ENCODE peak calls at places on chromosomes 16 and 17, in eight cellular contexts. One of them, this sample, is unnamed.

GRCh38 chr17:45332505-45332904 is 15.7 kb upstream of the MAP3K14 start:
- DNase-seq in stimulated activated CD8-positive, alpha-beta memory T cell treated with anti-CD3 and anti-CD28 coated beads, Interleukin-2, amount 100 ng/mL, for 1 hour: no peak
- DNase-seq in GM23338: no peak
- DNase-seq in GM19239: no peak
- DNase-seq in fibroblast of lung: no peak
- DNase-seq in posterior cingulate gyrus: peak; percentile 10
- DNase-seq in nephron progenitor cell: no peak
- DNase-seq in neural crest cell: no peak
- DNase-seq in this sample: no peak

GRCh38 chr16:27322858-27323780 is 9.3 kb downstream of the IL4R start:
- DNase-seq in neural crest cell: no peak
- DNase-seq in GM23338: no peak
- DNase-seq in fibroblast of lung: no peak
- DNase-seq in posterior cingulate gyrus: peak; percentile 61
- DNase-seq in GM19239: no peak
- DNase-seq in nephron progenitor cell: no peak
- DNase-seq in stimulated activated CD8-positive, alpha-beta memory T cell treated with anti-CD3 and anti-CD28 coated beads, Interleukin-2, amount 100 ng/mL, for 1 hour: no peak
- DNase-seq in this sample: no peak

GRCh38 chr17:12089809-12090384 is 69.2 kb downstream of the MAP2K4 start:
- DNase-seq in neural crest cell: no peak
- DNase-seq in nephron progenitor cell: no peak
- DNase-seq in stimulated activated CD8-positive, alpha-beta memory T cell treated with anti-CD3 and anti-CD28 coated beads, Interleukin-2, amount 100 ng/mL, for 1 hour: no peak
- DNase-seq in GM19239: no peak
- DNase-seq in GM23338: no peak
- DNase-seq in fibroblast of lung: peak; percentile 70
- DNase-seq in posterior cingulate gyrus: no peak
- DNase-seq in this sample: no peak

GRCh38 chr16:64391009-64391663 is 730.7 kb downstream of the CDH11 start:
- DNase-seq in GM19239: no peak
- DNase-seq in fibroblast of lung: peak; percentile 65
- DNase-seq in neural crest cell: no peak
- DNase-seq in nephron progenitor cell: no peak
- DNase-seq in GM23338: no peak
- DNase-seq in stimulated activated CD8-positive, alpha-beta memory T cell treated with anti-CD3 and anti-CD28 coated beads, Interleukin-2, amount 100 ng/mL, for 1 hour: no peak
- DNase-seq in posterior cingulate gyrus: no peak
- DNase-seq in this sample: peak; percentile 46

GRCh38 chr17:73231363-73231762 is 30.3 kb downstream of the CPSF4L start:
- DNase-seq in GM19239: no peak
- DNase-seq in neural crest cell: no peak
- DNase-seq in nephron progenitor cell: peak; percentile 31
- DNase-seq in stimulated activated CD8-positive, alpha-beta memory T cell treated with anti-CD3 and anti-CD28 coated beads, Interleukin-2, amount 100 ng/mL, for 1 hour: no peak
- DNase-seq in fibroblast of lung: peak; percentile 21
- DNase-seq in GM23338: peak; percentile 42
- DNase-seq in posterior cingulate gyrus: no peak
- DNase-seq in this sample: no peak

GRCh38 chr17:41650794-41651624 is 26.6 kb upstream of the KRT17 start:
- DNase-seq in stimulated activated CD8-positive, alpha-beta memory T cell treated with anti-CD3 and anti-CD28 coated beads, Interleukin-2, amount 100 ng/mL, for 1 hour: no peak
- DNase-seq in posterior cingulate gyrus: no peak
- DNase-seq in GM23338: no peak
- DNase-seq in fibroblast of lung: no peak
- DNase-seq in nephron progenitor cell: no peak
- DNase-seq in neural crest cell: no peak
- DNase-seq in GM19239: no peak
- DNase-seq in this sample: no peak

GRCh38 chr17:7929158-7930029 is at the start of gene KCNAB3:
- DNase-seq in fibroblast of lung: peak; percentile 77
- DNase-seq in neural crest cell: peak; percentile 64
- DNase-seq in posterior cingulate gyrus: peak; percentile 98
- DNase-seq in stimulated activated CD8-positive, alpha-beta memory T cell treated with anti-CD3 and anti-CD28 coated beads, Interleukin-2, amount 100 ng/mL, for 1 hour: no peak
- DNase-seq in nephron progenitor cell: peak; percentile 86
- DNase-seq in GM23338: peak; percentile 93
- DNase-seq in GM19239: no peak
- DNase-seq in this sample: no peak

GRCh38 chr17:66570353-66571195 is 264.3 kb upstream of the CACNG5 start:
- DNase-seq in posterior cingulate gyrus: peak; percentile 86
- DNase-seq in GM23338: no peak
- DNase-seq in nephron progenitor cell: no peak
- DNase-seq in GM19239: no peak
- DNase-seq in stimulated activated CD8-positive, alpha-beta memory T cell treated with anti-CD3 and anti-CD28 coated beads, Interleukin-2, amount 100 ng/mL, for 1 hour: no peak
- DNase-seq in fibroblast of lung: no peak
- DNase-seq in neural crest cell: no peak
- DNase-seq in this sample: no peak

GRCh38 chr17:42230225-42230624 is 35.9 kb upstream of the GHDC start:
- DNase-seq in posterior cingulate gyrus: no peak
- DNase-seq in GM19239: no peak
- DNase-seq in fibroblast of lung: no peak
- DNase-seq in nephron progenitor cell: no peak
- DNase-seq in stimulated activated CD8-positive, alpha-beta memory T cell treated with anti-CD3 and anti-CD28 coated beads, Interleukin-2, amount 100 ng/mL, for 1 hour: no peak
- DNase-seq in neural crest cell: no peak
- DNase-seq in GM23338: no peak
- DNase-seq in this sample: no peak

GRCh38 chr16:56102159-56102798 is 89.0 kb upstream of the GNAO1 start:
- DNase-seq in posterior cingulate gyrus: peak; percentile 90
- DNase-seq in stimulated activated CD8-positive, alpha-beta memory T cell treated with anti-CD3 and anti-CD28 coated beads, Interleukin-2, amount 100 ng/mL, for 1 hour: no peak
- DNase-seq in neural crest cell: no peak
- DNase-seq in GM19239: no peak
- DNase-seq in GM23338: peak; percentile 11
- DNase-seq in nephron progenitor cell: peak; percentile 11
- DNase-seq in fibroblast of lung: no peak
- DNase-seq in this sample: no peak

GRCh38 chr17:73973881-73974409 is 229.5 kb upstream of the RPL38 start:
- DNase-seq in neural crest cell: no peak
- DNase-seq in nephron progenitor cell: no peak
- DNase-seq in GM23338: no peak
- DNase-seq in fibroblast of lung: peak; percentile 14
- DNase-seq in GM19239: no peak
- DNase-seq in stimulated activated CD8-positive, alpha-beta memory T cell treated with anti-CD3 and anti-CD28 coated beads, Interleukin-2, amount 100 ng/mL, for 1 hour: no peak
- DNase-seq in posterior cingulate gyrus: no peak
- DNase-seq in this sample: no peak

GRCh38 chr16:81946206-81946605 is 65.1 kb downstream of the SDR42E1 start:
- DNase-seq in posterior cingulate gyrus: no peak
- DNase-seq in neural crest cell: no peak
- DNase-seq in fibroblast of lung: peak; percentile 68
- DNase-seq in GM23338: no peak
- DNase-seq in nephron progenitor cell: no peak
- DNase-seq in GM19239: no peak
- DNase-seq in stimulated activated CD8-positive, alpha-beta memory T cell treated with anti-CD3 and anti-CD28 coated beads, Interleukin-2, amount 100 ng/mL, for 1 hour: no peak
- DNase-seq in this sample: no peak

GRCh38 chr17:37570527-37571093 is 38.6 kb downstream of the SYNRG start:
- DNase-seq in posterior cingulate gyrus: peak; percentile 85
- DNase-seq in stimulated activated CD8-positive, alpha-beta memory T cell treated with anti-CD3 and anti-CD28 coated beads, Interleukin-2, amount 100 ng/mL, for 1 hour: no peak
- DNase-seq in neural crest cell: peak; percentile 9
- DNase-seq in GM23338: peak; percentile 83
- DNase-seq in fibroblast of lung: peak; percentile 72
- DNase-seq in nephron progenitor cell: peak; percentile 29
- DNase-seq in GM19239: peak; percentile 18
- DNase-seq in this sample: peak; percentile 68

GRCh38 chr16:35492225-35492624 is 2032.8 kb downstream of the TP53TG3F start:
- DNase-seq in GM23338: no peak
- DNase-seq in stimulated activated CD8-positive, alpha-beta memory T cell treated with anti-CD3 and anti-CD28 coated beads, Interleukin-2, amount 100 ng/mL, for 1 hour: no peak
- DNase-seq in nephron progenitor cell: no peak
- DNase-seq in neural crest cell: no peak
- DNase-seq in fibroblast of lung: no peak
- DNase-seq in posterior cingulate gyrus: peak; percentile 76
- DNase-seq in GM19239: no peak
- DNase-seq in this sample: no peak

GRCh38 chr16:71927787-71928186 is 32.5 kb downstream of the IST1 start:
- DNase-seq in GM23338: no peak
- DNase-seq in neural crest cell: no peak
- DNase-seq in fibroblast of lung: no peak
- DNase-seq in stimulated activated CD8-positive, alpha-beta memory T cell treated with anti-CD3 and anti-CD28 coated beads, Interleukin-2, amount 100 ng/mL, for 1 hour: no peak
- DNase-seq in GM19239: no peak
- DNase-seq in posterior cingulate gyrus: no peak
- DNase-seq in nephron progenitor cell: no peak
- DNase-seq in this sample: no peak

GRCh38 chr16:48393843-48394703 is 8.9 kb upstream of the SIAH1 start:
- DNase-seq in nephron progenitor cell: no peak
- DNase-seq in GM19239: no peak
- DNase-seq in posterior cingulate gyrus: peak; percentile 93
- DNase-seq in stimulated activated CD8-positive, alpha-beta memory T cell treated with anti-CD3 and anti-CD28 coated beads, Interleukin-2, amount 100 ng/mL, for 1 hour: no peak
- DNase-seq in GM23338: no peak
- DNase-seq in fibroblast of lung: peak; percentile 58
- DNase-seq in neural crest cell: no peak
- DNase-seq in this sample: no peak

GRCh38 chr17:41486809-41487530 is 2.7 kb downstream of the KRT36 start:
- DNase-seq in posterior cingulate gyrus: peak; percentile 79
- DNase-seq in neural crest cell: peak; percentile 18
- DNase-seq in GM23338: peak; percentile 89
- DNase-seq in GM19239: peak; percentile 28
- DNase-seq in nephron progenitor cell: peak; percentile 52
- DNase-seq in stimulated activated CD8-positive, alpha-beta memory T cell treated with anti-CD3 and anti-CD28 coated beads, Interleukin-2, amount 100 ng/mL, for 1 hour: no peak
- DNase-seq in fibroblast of lung: no peak
- DNase-seq in this sample: peak; percentile 21

GRCh38 chr17:76497979-76498885 is 3.0 kb downstream of the RHBDF2 start:
- DNase-seq in nephron progenitor cell: peak; percentile 70
- DNase-seq in fibroblast of lung: peak; percentile 84
- DNase-seq in posterior cingulate gyrus: peak; percentile 93
- DNase-seq in GM23338: peak; percentile 65
- DNase-seq in stimulated activated CD8-positive, alpha-beta memory T cell treated with anti-CD3 and anti-CD28 coated beads, Interleukin-2, amount 100 ng/mL, for 1 hour: no peak
- DNase-seq in neural crest cell: peak; percentile 41
- DNase-seq in GM19239: no peak
- DNase-seq in this sample: peak; percentile 44

GRCh38 chr17:51189628-51190027 is 23.4 kb downstream of the NME2 start:
- DNase-seq in fibroblast of lung: peak; percentile 10
- DNase-seq in posterior cingulate gyrus: no peak
- DNase-seq in nephron progenitor cell: no peak
- DNase-seq in GM23338: no peak
- DNase-seq in stimulated activated CD8-positive, alpha-beta memory T cell treated with anti-CD3 and anti-CD28 coated beads, Interleukin-2, amount 100 ng/mL, for 1 hour: no peak
- DNase-seq in neural crest cell: no peak
- DNase-seq in GM19239: no peak
- DNase-seq in this sample: no peak

GRCh38 chr17:76268015-76268749 is 3.0 kb downstream of the UBALD2 start:
- DNase-seq in neural crest cell: no peak
- DNase-seq in fibroblast of lung: peak; percentile 70
- DNase-seq in posterior cingulate gyrus: peak; percentile 95
- DNase-seq in GM23338: peak; percentile 56
- DNase-seq in GM19239: no peak
- DNase-seq in stimulated activated CD8-positive, alpha-beta memory T cell treated with anti-CD3 and anti-CD28 coated beads, Interleukin-2, amount 100 ng/mL, for 1 hour: peak; percentile 38
- DNase-seq in nephron progenitor cell: no peak
- DNase-seq in this sample: no peak

GRCh38 chr17:80909635-80910034 is 82.0 kb upstream of the CHMP6 start:
- DNase-seq in fibroblast of lung: no peak
- DNase-seq in posterior cingulate gyrus: no peak
- DNase-seq in GM19239: no peak
- DNase-seq in nephron progenitor cell: no peak
- DNase-seq in stimulated activated CD8-positive, alpha-beta memory T cell treated with anti-CD3 and anti-CD28 coated beads, Interleukin-2, amount 100 ng/mL, for 1 hour: no peak
- DNase-seq in neural crest cell: no peak
- DNase-seq in GM23338: no peak
- DNase-seq in this sample: no peak

GRCh38 chr17:54901230-54901847 is 687 bp downstream of the TOM1L1 start:
- DNase-seq in stimulated activated CD8-positive, alpha-beta memory T cell treated with anti-CD3 and anti-CD28 coated beads, Interleukin-2, amount 100 ng/mL, for 1 hour: no peak
- DNase-seq in nephron progenitor cell: no peak
- DNase-seq in neural crest cell: no peak
- DNase-seq in posterior cingulate gyrus: no peak
- DNase-seq in fibroblast of lung: peak; percentile 35
- DNase-seq in GM23338: peak; percentile 6
- DNase-seq in GM19239: no peak
- DNase-seq in this sample: peak; percentile 89

GRCh38 chr16:15827709-15828343 is 29.0 kb downstream of the MYH11 start:
- DNase-seq in GM19239: no peak
- DNase-seq in nephron progenitor cell: no peak
- DNase-seq in posterior cingulate gyrus: peak; percentile 19
- DNase-seq in neural crest cell: no peak
- DNase-seq in fibroblast of lung: no peak
- DNase-seq in stimulated activated CD8-positive, alpha-beta memory T cell treated with anti-CD3 and anti-CD28 coated beads, Interleukin-2, amount 100 ng/mL, for 1 hour: no peak
- DNase-seq in GM23338: no peak
- DNase-seq in this sample: no peak

GRCh38 chr16:75288181-75288580 is 36.8 kb upstream of the BCAR1 start:
- DNase-seq in posterior cingulate gyrus: no peak
- DNase-seq in GM19239: no peak
- DNase-seq in fibroblast of lung: no peak
- DNase-seq in nephron progenitor cell: no peak
- DNase-seq in GM23338: no peak
- DNase-seq in stimulated activated CD8-positive, alpha-beta memory T cell treated with anti-CD3 and anti-CD28 coated beads, Interleukin-2, amount 100 ng/mL, for 1 hour: no peak
- DNase-seq in neural crest cell: no peak
- DNase-seq in this sample: no peak

GRCh38 chr16:684067-684794 is at the start of gene JMJD8:
- DNase-seq in GM19239: peak; percentile 100
- DNase-seq in fibroblast of lung: peak; percentile 94
- DNase-seq in stimulated activated CD8-positive, alpha-beta memory T cell treated with anti-CD3 and anti-CD28 coated beads, Interleukin-2, amount 100 ng/mL, for 1 hour: peak; percentile 92
- DNase-seq in GM23338: peak; percentile 97
- DNase-seq in posterior cingulate gyrus: peak; percentile 99
- DNase-seq in neural crest cell: peak; percentile 91
- DNase-seq in nephron progenitor cell: peak; percentile 97
- DNase-seq in this sample: peak; percentile 95

GRCh38 chr16:68286153-68287074 is 22.1 kb downstream of the SLC7A6 start:
- DNase-seq in neural crest cell: no peak
- DNase-seq in posterior cingulate gyrus: peak; percentile 16
- DNase-seq in nephron progenitor cell: no peak
- DNase-seq in fibroblast of lung: no peak
- DNase-seq in GM23338: no peak
- DNase-seq in GM19239: no peak
- DNase-seq in stimulated activated CD8-positive, alpha-beta memory T cell treated with anti-CD3 and anti-CD28 coated beads, Interleukin-2, amount 100 ng/mL, for 1 hour: no peak
- DNase-seq in this sample: no peak

GRCh38 chr17:41836550-41837196 is 641 bp upstream of the NT5C3B start:
- DNase-seq in posterior cingulate gyrus: no peak
- DNase-seq in neural crest cell: no peak
- DNase-seq in GM23338: no peak
- DNase-seq in nephron progenitor cell: no peak
- DNase-seq in fibroblast of lung: peak; percentile 12
- DNase-seq in GM19239: no peak
- DNase-seq in stimulated activated CD8-positive, alpha-beta memory T cell treated with anti-CD3 and anti-CD28 coated beads, Interleukin-2, amount 100 ng/mL, for 1 hour: no peak
- DNase-seq in this sample: no peak